ENCODE peak calls at places on chromosomes 1 and 21, in five cellular contexts. One of them, this sample, is unnamed.

GRCh38 chr1:113903496-113904291 is 905 bp downstream of the AP4B1 start:
- DNase-seq in type B pancreatic cell: no peak
- DNase-seq in activated effector memory CD4-positive, alpha-beta T cell treated with anti-CD3 and anti-CD28 coated beads, Interleukin-2, amount 50 U/mL, for 16 hours: peak; percentile 67
- DNase-seq in anterior cingulate cortex: no peak
- DNase-seq in WTC11: no peak
- DNase-seq in this sample: no peak

GRCh38 chr1:27726173-27726793 is 522 bp downstream of the FAM76A start:
- DNase-seq in anterior cingulate cortex: peak; percentile 60
- DNase-seq in activated effector memory CD4-positive, alpha-beta T cell treated with anti-CD3 and anti-CD28 coated beads, Interleukin-2, amount 50 U/mL, for 16 hours: peak; percentile 78
- DNase-seq in WTC11: peak; percentile 61
- DNase-seq in type B pancreatic cell: peak; percentile 75
- DNase-seq in this sample: peak; percentile 52

GRCh38 chr1:230147253-230148193 is 80.5 kb downstream of the GALNT2 start:
- DNase-seq in WTC11: no peak
- DNase-seq in anterior cingulate cortex: no peak
- DNase-seq in type B pancreatic cell: no peak
- DNase-seq in activated effector memory CD4-positive, alpha-beta T cell treated with anti-CD3 and anti-CD28 coated beads, Interleukin-2, amount 50 U/mL, for 16 hours: no peak
- DNase-seq in this sample: no peak

GRCh38 chr1:241842565-241842964 is 5.4 kb upstream of the EXO1 start:
- DNase-seq in activated effector memory CD4-positive, alpha-beta T cell treated with anti-CD3 and anti-CD28 coated beads, Interleukin-2, amount 50 U/mL, for 16 hours: no peak
- DNase-seq in WTC11: no peak
- DNase-seq in anterior cingulate cortex: no peak
- DNase-seq in type B pancreatic cell: no peak
- DNase-seq in this sample: no peak

GRCh38 chr21:45209046-45209445 is 78.6 kb downstream of the POFUT2 start:
- DNase-seq in WTC11: no peak
- DNase-seq in activated effector memory CD4-positive, alpha-beta T cell treated with anti-CD3 and anti-CD28 coated beads, Interleukin-2, amount 50 U/mL, for 16 hours: no peak
- DNase-seq in type B pancreatic cell: no peak
- DNase-seq in anterior cingulate cortex: no peak
- DNase-seq in this sample: no peak

GRCh38 chr1:230745071-230745470 is 2.1 kb upstream of the CAPN9 start:
- DNase-seq in activated effector memory CD4-positive, alpha-beta T cell treated with anti-CD3 and anti-CD28 coated beads, Interleukin-2, amount 50 U/mL, for 16 hours: no peak
- DNase-seq in type B pancreatic cell: no peak
- DNase-seq in WTC11: no peak
- DNase-seq in anterior cingulate cortex: no peak
- DNase-seq in this sample: no peak

GRCh38 chr1:30596470-30596869 is 126.9 kb downstream of the MATN1 start:
- DNase-seq in type B pancreatic cell: no peak
- DNase-seq in anterior cingulate cortex: no peak
- DNase-seq in activated effector memory CD4-positive, alpha-beta T cell treated with anti-CD3 and anti-CD28 coated beads, Interleukin-2, amount 50 U/mL, for 16 hours: no peak
- DNase-seq in WTC11: no peak
- DNase-seq in this sample: no peak

GRCh38 chr21:38250991-38251418 is 5.8 kb upstream of the KCNJ15 start:
- DNase-seq in type B pancreatic cell: no peak
- DNase-seq in WTC11: no peak
- DNase-seq in anterior cingulate cortex: no peak
- DNase-seq in activated effector memory CD4-positive, alpha-beta T cell treated with anti-CD3 and anti-CD28 coated beads, Interleukin-2, amount 50 U/mL, for 16 hours: no peak
- DNase-seq in this sample: no peak

GRCh38 chr21:42672699-42673458 is 19.5 kb downstream of the PDE9A start:
- DNase-seq in activated effector memory CD4-positive, alpha-beta T cell treated with anti-CD3 and anti-CD28 coated beads, Interleukin-2, amount 50 U/mL, for 16 hours: no peak
- DNase-seq in WTC11: no peak
- DNase-seq in type B pancreatic cell: no peak
- DNase-seq in anterior cingulate cortex: no peak
- DNase-seq in this sample: no peak

GRCh38 chr1:55244476-55245109 is 29.4 kb upstream of the USP24 start:
- DNase-seq in anterior cingulate cortex: no peak
- DNase-seq in type B pancreatic cell: no peak
- DNase-seq in activated effector memory CD4-positive, alpha-beta T cell treated with anti-CD3 and anti-CD28 coated beads, Interleukin-2, amount 50 U/mL, for 16 hours: no peak
- DNase-seq in WTC11: no peak
- DNase-seq in this sample: no peak

GRCh38 chr21:17002628-17003027 is 510.2 kb upstream of the CXADR start:
- DNase-seq in WTC11: no peak
- DNase-seq in anterior cingulate cortex: no peak
- DNase-seq in type B pancreatic cell: no peak
- DNase-seq in activated effector memory CD4-positive, alpha-beta T cell treated with anti-CD3 and anti-CD28 coated beads, Interleukin-2, amount 50 U/mL, for 16 hours: no peak
- DNase-seq in this sample: no peak

GRCh38 chr1:185151215-185151614 is 5.5 kb downstream of the TRMT1L start:
- DNase-seq in WTC11: no peak
- DNase-seq in activated effector memory CD4-positive, alpha-beta T cell treated with anti-CD3 and anti-CD28 coated beads, Interleukin-2, amount 50 U/mL, for 16 hours: no peak
- DNase-seq in anterior cingulate cortex: no peak
- DNase-seq in type B pancreatic cell: no peak
- DNase-seq in this sample: no peak

GRCh38 chr1:23167353-23168078 is 1.1 kb downstream of the LUZP1 start:
- DNase-seq in WTC11: peak; percentile 72
- DNase-seq in activated effector memory CD4-positive, alpha-beta T cell treated with anti-CD3 and anti-CD28 coated beads, Interleukin-2, amount 50 U/mL, for 16 hours: peak; percentile 78
- DNase-seq in anterior cingulate cortex: peak; percentile 29
- DNase-seq in type B pancreatic cell: peak; percentile 76
- DNase-seq in this sample: peak; percentile 63

GRCh38 chr1:2454227-2454626 is 21.9 kb upstream of the PLCH2 start:
- DNase-seq in WTC11: no peak
- DNase-seq in activated effector memory CD4-positive, alpha-beta T cell treated with anti-CD3 and anti-CD28 coated beads, Interleukin-2, amount 50 U/mL, for 16 hours: no peak
- DNase-seq in anterior cingulate cortex: no peak
- DNase-seq in type B pancreatic cell: no peak
- DNase-seq in this sample: no peak

GRCh38 chr1:24609949-24610517 is 33.1 kb upstream of the SRRM1 start:
- DNase-seq in WTC11: no peak
- DNase-seq in anterior cingulate cortex: no peak
- DNase-seq in activated effector memory CD4-positive, alpha-beta T cell treated with anti-CD3 and anti-CD28 coated beads, Interleukin-2, amount 50 U/mL, for 16 hours: no peak
- DNase-seq in type B pancreatic cell: no peak
- DNase-seq in this sample: peak; percentile 34

GRCh38 chr1:226608699-226609505 is 60.3 kb downstream of the STUM start:
- DNase-seq in WTC11: peak; percentile 86
- DNase-seq in anterior cingulate cortex: peak; percentile 42
- DNase-seq in activated effector memory CD4-positive, alpha-beta T cell treated with anti-CD3 and anti-CD28 coated beads, Interleukin-2, amount 50 U/mL, for 16 hours: peak; percentile 88
- DNase-seq in type B pancreatic cell: no peak
- DNase-seq in this sample: peak; percentile 67

GRCh38 chr1:223730471-223730870 is 18.1 kb downstream of the CAPN2 start:
- DNase-seq in WTC11: no peak
- DNase-seq in type B pancreatic cell: no peak
- DNase-seq in activated effector memory CD4-positive, alpha-beta T cell treated with anti-CD3 and anti-CD28 coated beads, Interleukin-2, amount 50 U/mL, for 16 hours: no peak
- DNase-seq in anterior cingulate cortex: no peak
- DNase-seq in this sample: no peak

GRCh38 chr21:28193189-28193588 is 799.5 kb downstream of the LTN1 start:
- DNase-seq in type B pancreatic cell: no peak
- DNase-seq in anterior cingulate cortex: no peak
- DNase-seq in activated effector memory CD4-positive, alpha-beta T cell treated with anti-CD3 and anti-CD28 coated beads, Interleukin-2, amount 50 U/mL, for 16 hours: no peak
- DNase-seq in WTC11: peak; percentile 14
- DNase-seq in this sample: no peak

This sample was measured in frontal cortex.